ENCODE peak calls at places on chromosomes 12 and 14, in ten cellular contexts. N is nephron progenitor cell; K is fibroblast of mammary gland; T is breast epithelium; G is tibial nerve; X is right atrium auricular region; E is activated CD8-positive, alpha-beta memory T cell treated with anti-CD3 and anti-CD28 coated beads for 24 hours; M is IMR-90; W is ovary; S is left ventricle myocardium inferior. V is an unnamed sample.

GRCh38 chr12:3034067-3034750 is 43.0 kb upstream of the TSPAN9 start:
- DNase-seq in N (peak), K (peak), T (peak), G (peak), X (peak), E (peak), M (peak), W (peak), S (peak), V (peak)

GRCh38 chr12:2403221-2403976 is 350.6 kb downstream of the CACNA1C start:
- DNase-seq in N (no peak), K (no peak), T (no peak), G (no peak), X (no peak), E (no peak), M (no peak), W (no peak), S (no peak), V (no peak)

GRCh38 chr12:1846421-1847405 is 26.3 kb downstream of the LRTM2 start:
- DNase-seq in N (no peak), K (no peak), T (peak), G (peak), X (no peak), E (no peak), M (no peak), W (no peak), S (no peak), V (no peak)

GRCh38 chr12:60148831-60149230 is 553.0 kb downstream of the SLC16A7 start:
- DNase-seq in N (no peak), K (peak), T (no peak), G (no peak), X (no peak), E (no peak), M (peak), W (no peak), S (no peak), V (no peak)

GRCh38 chr12:19397534-19397933 is 41.8 kb upstream of the AEBP2 start:
- DNase-seq in N (no peak), K (no peak), T (no peak), G (no peak), X (no peak), E (no peak), M (peak), W (no peak), S (no peak), V (peak)

GRCh38 chr14:101791919-101792572 is 30.5 kb downstream of the PPP2R5C start:
- DNase-seq in N (no peak), K (peak), T (no peak), G (no peak), X (no peak), E (no peak), M (peak), W (no peak), S (no peak), V (no peak)

GRCh38 chr12:58455146-58455545 is 465.2 kb downstream of the LRIG3 start:
- DNase-seq in N (no peak), K (no peak), T (no peak), G (no peak), X (no peak), E (no peak), M (peak), W (no peak), S (no peak), V (no peak)

GRCh38 chr14:44979740-44980346 is 17.9 kb downstream of the TOGARAM1 start:
- DNase-seq in N (no peak), K (no peak), T (peak), G (no peak), X (no peak), E (no peak), M (no peak), W (peak), S (peak), V (no peak)

GRCh38 chr12:111455448-111456320 is 50.0 kb downstream of the SH2B3 start:
- DNase-seq in N (no peak), K (peak), T (no peak), G (no peak), X (peak), E (no peak), M (peak), W (no peak), S (no peak), V (peak)

GRCh38 chr12:128449146-128449894 is 182.3 kb downstream of the TMEM132C start:
- DNase-seq in N (no peak), K (no peak), T (no peak), G (no peak), X (no peak), E (no peak), M (no peak), W (no peak), S (no peak), V (no peak)

GRCh38 chr14:92012121-92012748 is 27.6 kb downstream of the TRIP11 start:
- DNase-seq in N (no peak), K (no peak), T (no peak), G (no peak), X (no peak), E (no peak), M (no peak), W (no peak), S (no peak), V (no peak)

GRCh38 chr14:35747379-35747778 is 61.7 kb downstream of the RALGAPA1 start:
- DNase-seq in N (no peak), K (no peak), T (no peak), G (no peak), X (no peak), E (no peak), M (peak), W (no peak), S (no peak), V (no peak)

GRCh38 chr12:64092507-64092906 is 129.6 kb downstream of the KICS2 start:
- DNase-seq in N (no peak), K (no peak), T (no peak), G (no peak), X (no peak), E (no peak), M (no peak), W (no peak), S (no peak), V (no peak)

GRCh38 chr12:10301103-10301502 is 6.6 kb upstream of the KLRD1 start:
- DNase-seq in N (no peak), K (no peak), T (no peak), G (no peak), X (no peak), E (no peak), M (no peak), W (no peak), S (no peak), V (no peak)

GRCh38 chr14:101519090-101519489 is 42.2 kb upstream of the DIO3 start:
- DNase-seq in N (no peak), K (no peak), T (no peak), G (no peak), X (peak), E (no peak), M (no peak), W (no peak), S (no peak), V (no peak)

GRCh38 chr12:12720637-12721250 is 3.6 kb downstream of the CDKN1B start:
- DNase-seq in N (no peak), K (no peak), T (no peak), G (no peak), X (no peak), E (no peak), M (no peak), W (no peak), S (no peak), V (no peak)

GRCh38 chr12:28938581-28939301 is 210.3 kb upstream of the FAR2 start:
- DNase-seq in N (no peak), K (no peak), T (no peak), G (no peak), X (no peak), E (no peak), M (no peak), W (no peak), S (no peak), V (no peak)

GRCh38 chr14:54722791-54723432 is 156.0 kb downstream of the SAMD4A start:
- DNase-seq in N (no peak), K (peak), T (no peak), G (no peak), X (no peak), E (no peak), M (peak), W (no peak), S (no peak), V (no peak)

GRCh38 chr12:117032593-117033381 is 66.4 kb downstream of the TESC start:
- DNase-seq in N (peak), K (peak), T (peak), G (no peak), X (no peak), E (no peak), M (peak), W (peak), S (no peak), V (no peak)

GRCh38 chr12:49646871-49647270 is 23.5 kb downstream of the PRPF40B start:
- DNase-seq in N (no peak), K (no peak), T (no peak), G (no peak), X (no peak), E (no peak), M (no peak), W (no peak), S (no peak), V (no peak)

GRCh38 chr14:89379891-89380820 is 36.9 kb downstream of the FOXN3 start:
- DNase-seq in N (no peak), K (peak), T (no peak), G (no peak), X (peak), E (no peak), M (no peak), W (no peak), S (no peak), V (no peak)

GRCh38 chr14:91919814-91920213 is 27.7 kb downstream of the FBLN5 start:
- DNase-seq in N (no peak), K (peak), T (no peak), G (peak), X (no peak), E (no peak), M (peak), W (no peak), S (peak), V (no peak)

GRCh38 chr14:32307881-32308582 is 21.1 kb upstream of the AKAP6 start:
- DNase-seq in N (no peak), K (no peak), T (no peak), G (no peak), X (no peak), E (no peak), M (no peak), W (no peak), S (no peak), V (peak)

GRCh38 chr12:120534703-120535655 is 823 bp downstream of the RNF10 start:
- DNase-seq in N (peak), K (peak), T (peak), G (no peak), X (no peak), E (peak), M (peak), W (peak), S (peak), V (peak)

GRCh38 chr12:1063852-1064251 is 72.8 kb downstream of the ERC1 start:
- DNase-seq in N (no peak), K (no peak), T (no peak), G (no peak), X (no peak), E (no peak), M (no peak), W (no peak), S (no peak), V (no peak)

GRCh38 chr12:54475542-54475941 is 2.1 kb upstream of the GTSF1 start:
- DNase-seq in N (no peak), K (peak), T (no peak), G (no peak), X (no peak), E (no peak), M (no peak), W (no peak), S (no peak), V (no peak)

GRCh38 chr14:39266589-39266870 is 32.8 kb downstream of the MIA2 start:
- DNase-seq in N (peak), K (no peak), T (peak), G (peak), X (no peak), E (no peak), M (peak), W (peak), S (no peak), V (no peak)

GRCh38 chr14:65926935-65927700 is 514.6 kb downstream of the FUT8 start:
- DNase-seq in N (no peak), K (no peak), T (no peak), G (no peak), X (no peak), E (no peak), M (no peak), W (no peak), S (no peak), V (no peak)